ENCODE peak calls at places on chromosomes 13 and 19, in six cellular contexts. B is heart right ventricle, V is anterior cingulate cortex, L is NCI-H82, R is A673, F is AG09309. Z is an unnamed sample.

GRCh38 chr13:99028890-99029289 is 51.0 kb upstream of the DOCK9 start:
- DNase-seq in F (no peak), R (peak), L (peak), V (no peak), B (no peak), Z (no peak)

GRCh38 chr19:16649734-16650133 is 10.2 kb downstream of the SMIM7 start:
- DNase-seq in R (peak), F (no peak), B (no peak), L (no peak), V (no peak), Z (no peak)

GRCh38 chr13:28637714-28638355 is 21.1 kb upstream of the POMP start:
- DNase-seq in L (no peak), R (peak), B (no peak), F (no peak), V (no peak), Z (no peak)

GRCh38 chr19:10289836-10290438 is at the start of gene ICAM5:
- DNase-seq in L (peak), F (no peak), R (peak), B (no peak), V (peak), Z (no peak)

GRCh38 chr19:3976495-3977241 is 5.8 kb upstream of the DAPK3 start:
- DNase-seq in B (no peak), V (no peak), F (no peak), L (no peak), R (no peak), Z (no peak)

GRCh38 chr13:28750187-28751045 is 31.6 kb upstream of the SLC46A3 start:
- DNase-seq in L (no peak), V (no peak), R (peak), B (no peak), F (no peak), Z (no peak)

GRCh38 chr13:101673360-101674105 is 221.1 kb downstream of the ITGBL1 start:
- DNase-seq in R (no peak), V (no peak), F (no peak), B (no peak), L (no peak), Z (no peak)

GRCh38 chr13:110421696-110422395 is 114.8 kb downstream of the COL4A2 start:
- DNase-seq in R (no peak), F (no peak), L (no peak), V (no peak), B (no peak), Z (no peak)

GRCh38 chr19:3186377-3186688 is 603 bp downstream of the NCLN start:
- DNase-seq in R (no peak), F (no peak), B (no peak), V (no peak), L (no peak), Z (no peak)

GRCh38 chr19:681029-681626 is 4.9 kb downstream of the FSTL3 start:
- DNase-seq in F (peak), L (no peak), V (no peak), R (peak), B (peak), Z (no peak)

GRCh38 chr13:108728370-108728769 is 99.0 kb downstream of the MYO16 start:
- DNase-seq in V (no peak), R (no peak), B (no peak), L (peak), F (no peak), Z (no peak)

GRCh38 chr13:110304256-110304655 is 2.7 kb downstream of the COL4A1 start:
- DNase-seq in R (no peak), B (no peak), F (no peak), L (peak), V (no peak), Z (no peak)

GRCh38 chr13:29883941-29884518 is 33.6 kb upstream of the UBL3 start:
- DNase-seq in B (no peak), L (no peak), V (no peak), R (no peak), F (no peak), Z (no peak)

GRCh38 chr19:55508120-55508519 is 19.9 kb downstream of the SSC5D start:
- DNase-seq in F (no peak), B (no peak), R (no peak), L (no peak), V (no peak), Z (no peak)

GRCh38 chr19:10268077-10268476 is 2.8 kb upstream of the ICAM1 start:
- DNase-seq in F (no peak), L (no peak), V (no peak), R (no peak), B (no peak), Z (no peak)

GRCh38 chr19:1019616-1019961 is 1.3 kb downstream of the TMEM259 start:
- DNase-seq in L (no peak), V (no peak), B (peak), F (no peak), R (no peak), Z (no peak)

GRCh38 chr19:6632002-6632621 is 37.8 kb downstream of the TNFSF14 start:
- DNase-seq in B (no peak), L (peak), R (peak), V (peak), F (peak), Z (peak)

GRCh38 chr13:40755082-40755755 is 15.8 kb downstream of the MRPS31 start:
- DNase-seq in R (no peak), V (no peak), L (no peak), B (no peak), F (no peak), Z (no peak)

GRCh38 chr19:54439174-54439851 is 9.7 kb upstream of the LENG8 start:
- DNase-seq in L (peak), R (peak), F (no peak), B (no peak), V (no peak), Z (no peak)

GRCh38 chr13:109869312-109870237 is 83.2 kb upstream of the IRS2 start:
- DNase-seq in B (peak), R (no peak), L (no peak), V (peak), F (peak), Z (peak)

GRCh38 chr19:42143341-42144234 is 11.3 kb upstream of the POU2F2 start:
- DNase-seq in V (no peak), B (no peak), L (peak), F (no peak), R (peak), Z (no peak)

GRCh38 chr19:43707158-43707712 is 8.6 kb upstream of the IRGC start:
- DNase-seq in F (no peak), L (no peak), R (no peak), B (no peak), V (no peak), Z (no peak)

GRCh38 chr19:3576696-3577443 is 4.1 kb downstream of the HMG20B start:
- DNase-seq in L (no peak), R (peak), V (peak), B (peak), F (no peak), Z (no peak)

GRCh38 chr13:111210488-111210887 is 95.4 kb downstream of the ARHGEF7 start:
- DNase-seq in V (no peak), F (peak), L (no peak), B (peak), R (peak), Z (no peak)

GRCh38 chr13:59176775-59177174 is 987.0 kb downstream of the DIAPH3 start:
- DNase-seq in R (peak), B (no peak), F (no peak), L (peak), V (no peak), Z (no peak)

GRCh38 chr13:42615691-42616090 is 41.7 kb downstream of the TNFSF11 start:
- DNase-seq in B (no peak), L (no peak), R (peak), F (no peak), V (no peak), Z (no peak)

GRCh38 chr19:14450168-14450874 is 17.2 kb downstream of the PKN1 start:
- DNase-seq in F (no peak), B (peak), L (peak), V (peak), R (peak), Z (no peak)

GRCh38 chr13:110499621-110500281 is 61.8 kb downstream of the RAB20 start:
- DNase-seq in B (no peak), L (peak), R (peak), V (no peak), F (peak), Z (no peak)

GRCh38 chr19:6233051-6233826 is 46.5 kb downstream of the MLLT1 start:
- DNase-seq in V (no peak), B (peak), R (no peak), F (no peak), L (no peak), Z (peak)

GRCh38 chr19:28829762-28830161 is 383.2 kb downstream of the UQCRFS1 start:
- DNase-seq in R (no peak), F (no peak), L (no peak), B (peak), V (no peak), Z (no peak)

GRCh38 chr13:50509771-50510441 is 333.6 kb downstream of the DLEU7 start:
- DNase-seq in F (no peak), R (peak), B (no peak), L (no peak), V (no peak), Z (no peak)

GRCh38 chr13:85191996-85192395 is 607.2 kb downstream of the SLITRK6 start:
- DNase-seq in R (no peak), F (no peak), L (no peak), B (no peak), V (no peak), Z (no peak)

GRCh38 chr19:6590458-6591319 is at the start of gene CD70:
- DNase-seq in F (no peak), V (no peak), R (peak), L (no peak), B (no peak), Z (no peak)

GRCh38 chr13:45718992-45719391 is 16.9 kb downstream of the CBY2 start:
- DNase-seq in B (no peak), F (peak), L (no peak), V (no peak), R (no peak), Z (no peak)